ENCODE peak calls at places on chromosomes 6 and 20, in ten cellular contexts. One of them, this sample, is unnamed.

GRCh38 chr6:31588871-31589650 is 3.0 kb downstream of the LST1 start:
- DNase-seq in activated CD4-positive, alpha-beta T cell treated with anti-CD3 and anti-CD28 coated beads, Interleukin-2, amount 50 U/mL, for 4 hours: no peak
- DNase-seq in RWPE1: no peak
- DNase-seq in activated T-cell treated with anti-CD3 and anti-CD28 coated beads for 1 hour: no peak
- DNase-seq in GM03348: no peak
- DNase-seq in stimulated activated CD4-positive, alpha-beta T cell treated with anti-CD3 and anti-CD28 coated beads, Interleukin-4, amount 100 ng/mL, for 1 hour: no peak
- DNase-seq in NCI-H748 treated with DMSO at 0.1 percent for 48 hours: no peak
- DNase-seq in NCI-H2081: no peak
- DNase-seq in stimulated activated CD8-positive, alpha-beta memory T cell treated with anti-CD3 and anti-CD28 coated beads, Interleukin-4, amount 100 ng/mL, for 48 hours: no peak
- DNase-seq in kidney epithelial cell: no peak
- DNase-seq in this sample: peak

GRCh38 chr20:52410746-52411317 is 219.3 kb upstream of the ZFP64 start:
- DNase-seq in activated CD4-positive, alpha-beta T cell treated with anti-CD3 and anti-CD28 coated beads, Interleukin-2, amount 50 U/mL, for 4 hours: peak
- DNase-seq in RWPE1: no peak
- DNase-seq in activated T-cell treated with anti-CD3 and anti-CD28 coated beads for 1 hour: no peak
- DNase-seq in GM03348: no peak
- DNase-seq in stimulated activated CD4-positive, alpha-beta T cell treated with anti-CD3 and anti-CD28 coated beads, Interleukin-4, amount 100 ng/mL, for 1 hour: no peak
- DNase-seq in NCI-H748 treated with DMSO at 0.1 percent for 48 hours: no peak
- DNase-seq in NCI-H2081: no peak
- DNase-seq in stimulated activated CD8-positive, alpha-beta memory T cell treated with anti-CD3 and anti-CD28 coated beads, Interleukin-4, amount 100 ng/mL, for 48 hours: peak
- DNase-seq in kidney epithelial cell: no peak
- DNase-seq in this sample: no peak

GRCh38 chr6:41672016-41672415 is 33.7 kb downstream of the MDFI start:
- DNase-seq in activated CD4-positive, alpha-beta T cell treated with anti-CD3 and anti-CD28 coated beads, Interleukin-2, amount 50 U/mL, for 4 hours: no peak
- DNase-seq in RWPE1: no peak
- DNase-seq in activated T-cell treated with anti-CD3 and anti-CD28 coated beads for 1 hour: no peak
- DNase-seq in GM03348: no peak
- DNase-seq in stimulated activated CD4-positive, alpha-beta T cell treated with anti-CD3 and anti-CD28 coated beads, Interleukin-4, amount 100 ng/mL, for 1 hour: no peak
- DNase-seq in NCI-H748 treated with DMSO at 0.1 percent for 48 hours: no peak
- DNase-seq in NCI-H2081: no peak
- DNase-seq in stimulated activated CD8-positive, alpha-beta memory T cell treated with anti-CD3 and anti-CD28 coated beads, Interleukin-4, amount 100 ng/mL, for 48 hours: no peak
- DNase-seq in kidney epithelial cell: no peak
- DNase-seq in this sample: no peak

GRCh38 chr6:27863962-27864905 is 48.0 kb downstream of the OR2B2 start:
- DNase-seq in activated CD4-positive, alpha-beta T cell treated with anti-CD3 and anti-CD28 coated beads, Interleukin-2, amount 50 U/mL, for 4 hours: no peak
- DNase-seq in RWPE1: no peak
- DNase-seq in activated T-cell treated with anti-CD3 and anti-CD28 coated beads for 1 hour: no peak
- DNase-seq in GM03348: no peak
- DNase-seq in stimulated activated CD4-positive, alpha-beta T cell treated with anti-CD3 and anti-CD28 coated beads, Interleukin-4, amount 100 ng/mL, for 1 hour: peak
- DNase-seq in NCI-H748 treated with DMSO at 0.1 percent for 48 hours: no peak
- DNase-seq in NCI-H2081: no peak
- DNase-seq in stimulated activated CD8-positive, alpha-beta memory T cell treated with anti-CD3 and anti-CD28 coated beads, Interleukin-4, amount 100 ng/mL, for 48 hours: peak
- DNase-seq in kidney epithelial cell: no peak
- DNase-seq in this sample: no peak

GRCh38 chr6:8914700-8915099 is 479.4 kb upstream of the SLC35B3 start:
- DNase-seq in activated CD4-positive, alpha-beta T cell treated with anti-CD3 and anti-CD28 coated beads, Interleukin-2, amount 50 U/mL, for 4 hours: no peak
- DNase-seq in RWPE1: no peak
- DNase-seq in activated T-cell treated with anti-CD3 and anti-CD28 coated beads for 1 hour: no peak
- DNase-seq in GM03348: no peak
- DNase-seq in stimulated activated CD4-positive, alpha-beta T cell treated with anti-CD3 and anti-CD28 coated beads, Interleukin-4, amount 100 ng/mL, for 1 hour: no peak
- DNase-seq in NCI-H748 treated with DMSO at 0.1 percent for 48 hours: no peak
- DNase-seq in NCI-H2081: no peak
- DNase-seq in stimulated activated CD8-positive, alpha-beta memory T cell treated with anti-CD3 and anti-CD28 coated beads, Interleukin-4, amount 100 ng/mL, for 48 hours: no peak
- DNase-seq in kidney epithelial cell: no peak
- DNase-seq in this sample: no peak

GRCh38 chr20:64130271-64130670 is 22.9 kb upstream of the NPBWR2 start:
- DNase-seq in activated CD4-positive, alpha-beta T cell treated with anti-CD3 and anti-CD28 coated beads, Interleukin-2, amount 50 U/mL, for 4 hours: no peak
- DNase-seq in RWPE1: no peak
- DNase-seq in activated T-cell treated with anti-CD3 and anti-CD28 coated beads for 1 hour: no peak
- DNase-seq in GM03348: no peak
- DNase-seq in stimulated activated CD4-positive, alpha-beta T cell treated with anti-CD3 and anti-CD28 coated beads, Interleukin-4, amount 100 ng/mL, for 1 hour: no peak
- DNase-seq in NCI-H748 treated with DMSO at 0.1 percent for 48 hours: no peak
- DNase-seq in NCI-H2081: no peak
- DNase-seq in stimulated activated CD8-positive, alpha-beta memory T cell treated with anti-CD3 and anti-CD28 coated beads, Interleukin-4, amount 100 ng/mL, for 48 hours: no peak
- DNase-seq in kidney epithelial cell: no peak
- DNase-seq in this sample: no peak

GRCh38 chr20:35120012-35120701 is 27.0 kb downstream of the EDEM2 start:
- DNase-seq in activated CD4-positive, alpha-beta T cell treated with anti-CD3 and anti-CD28 coated beads, Interleukin-2, amount 50 U/mL, for 4 hours: no peak
- DNase-seq in RWPE1: no peak
- DNase-seq in activated T-cell treated with anti-CD3 and anti-CD28 coated beads for 1 hour: no peak
- DNase-seq in GM03348: peak
- DNase-seq in stimulated activated CD4-positive, alpha-beta T cell treated with anti-CD3 and anti-CD28 coated beads, Interleukin-4, amount 100 ng/mL, for 1 hour: no peak
- DNase-seq in NCI-H748 treated with DMSO at 0.1 percent for 48 hours: no peak
- DNase-seq in NCI-H2081: no peak
- DNase-seq in stimulated activated CD8-positive, alpha-beta memory T cell treated with anti-CD3 and anti-CD28 coated beads, Interleukin-4, amount 100 ng/mL, for 48 hours: peak
- DNase-seq in kidney epithelial cell: no peak
- DNase-seq in this sample: no peak

GRCh38 chr20:57389695-57390603 is 1.2 kb upstream of the RBM38 start:
- DNase-seq in activated CD4-positive, alpha-beta T cell treated with anti-CD3 and anti-CD28 coated beads, Interleukin-2, amount 50 U/mL, for 4 hours: peak
- DNase-seq in RWPE1: no peak
- DNase-seq in activated T-cell treated with anti-CD3 and anti-CD28 coated beads for 1 hour: no peak
- DNase-seq in GM03348: no peak
- DNase-seq in stimulated activated CD4-positive, alpha-beta T cell treated with anti-CD3 and anti-CD28 coated beads, Interleukin-4, amount 100 ng/mL, for 1 hour: peak
- DNase-seq in NCI-H748 treated with DMSO at 0.1 percent for 48 hours: no peak
- DNase-seq in NCI-H2081: no peak
- DNase-seq in stimulated activated CD8-positive, alpha-beta memory T cell treated with anti-CD3 and anti-CD28 coated beads, Interleukin-4, amount 100 ng/mL, for 48 hours: peak
- DNase-seq in kidney epithelial cell: no peak
- DNase-seq in this sample: no peak

GRCh38 chr6:37192669-37193068 is 22.7 kb downstream of the PIM1 start:
- DNase-seq in activated CD4-positive, alpha-beta T cell treated with anti-CD3 and anti-CD28 coated beads, Interleukin-2, amount 50 U/mL, for 4 hours: no peak
- DNase-seq in RWPE1: no peak
- DNase-seq in activated T-cell treated with anti-CD3 and anti-CD28 coated beads for 1 hour: no peak
- DNase-seq in GM03348: no peak
- DNase-seq in stimulated activated CD4-positive, alpha-beta T cell treated with anti-CD3 and anti-CD28 coated beads, Interleukin-4, amount 100 ng/mL, for 1 hour: no peak
- DNase-seq in NCI-H748 treated with DMSO at 0.1 percent for 48 hours: peak
- DNase-seq in NCI-H2081: peak
- DNase-seq in stimulated activated CD8-positive, alpha-beta memory T cell treated with anti-CD3 and anti-CD28 coated beads, Interleukin-4, amount 100 ng/mL, for 48 hours: no peak
- DNase-seq in kidney epithelial cell: no peak
- DNase-seq in this sample: no peak

GRCh38 chr6:91562955-91563354 is 976.1 kb upstream of the MAP3K7 start:
- DNase-seq in activated CD4-positive, alpha-beta T cell treated with anti-CD3 and anti-CD28 coated beads, Interleukin-2, amount 50 U/mL, for 4 hours: no peak
- DNase-seq in RWPE1: no peak
- DNase-seq in activated T-cell treated with anti-CD3 and anti-CD28 coated beads for 1 hour: no peak
- DNase-seq in GM03348: no peak
- DNase-seq in stimulated activated CD4-positive, alpha-beta T cell treated with anti-CD3 and anti-CD28 coated beads, Interleukin-4, amount 100 ng/mL, for 1 hour: no peak
- DNase-seq in NCI-H748 treated with DMSO at 0.1 percent for 48 hours: no peak
- DNase-seq in NCI-H2081: no peak
- DNase-seq in stimulated activated CD8-positive, alpha-beta memory T cell treated with anti-CD3 and anti-CD28 coated beads, Interleukin-4, amount 100 ng/mL, for 48 hours: no peak
- DNase-seq in kidney epithelial cell: no peak
- DNase-seq in this sample: no peak

GRCh38 chr6:18118330-18118729 is 4.1 kb downstream of the NHLRC1 start:
- DNase-seq in activated CD4-positive, alpha-beta T cell treated with anti-CD3 and anti-CD28 coated beads, Interleukin-2, amount 50 U/mL, for 4 hours: no peak
- DNase-seq in RWPE1: no peak
- DNase-seq in activated T-cell treated with anti-CD3 and anti-CD28 coated beads for 1 hour: no peak
- DNase-seq in GM03348: no peak
- DNase-seq in stimulated activated CD4-positive, alpha-beta T cell treated with anti-CD3 and anti-CD28 coated beads, Interleukin-4, amount 100 ng/mL, for 1 hour: no peak
- DNase-seq in NCI-H748 treated with DMSO at 0.1 percent for 48 hours: no peak
- DNase-seq in NCI-H2081: no peak
- DNase-seq in stimulated activated CD8-positive, alpha-beta memory T cell treated with anti-CD3 and anti-CD28 coated beads, Interleukin-4, amount 100 ng/mL, for 48 hours: no peak
- DNase-seq in kidney epithelial cell: no peak
- DNase-seq in this sample: peak

GRCh38 chr6:136793348-136793747 is 1.1 kb upstream of the MAP3K5 start:
- DNase-seq in activated CD4-positive, alpha-beta T cell treated with anti-CD3 and anti-CD28 coated beads, Interleukin-2, amount 50 U/mL, for 4 hours: no peak
- DNase-seq in RWPE1: no peak
- DNase-seq in activated T-cell treated with anti-CD3 and anti-CD28 coated beads for 1 hour: no peak
- DNase-seq in GM03348: no peak
- DNase-seq in stimulated activated CD4-positive, alpha-beta T cell treated with anti-CD3 and anti-CD28 coated beads, Interleukin-4, amount 100 ng/mL, for 1 hour: peak
- DNase-seq in NCI-H748 treated with DMSO at 0.1 percent for 48 hours: no peak
- DNase-seq in NCI-H2081: no peak
- DNase-seq in stimulated activated CD8-positive, alpha-beta memory T cell treated with anti-CD3 and anti-CD28 coated beads, Interleukin-4, amount 100 ng/mL, for 48 hours: no peak
- DNase-seq in kidney epithelial cell: no peak
- DNase-seq in this sample: no peak